ENCODE peak calls at places on chromosomes 3 and 15, in four cellular contexts. R is stimulated activated CD4-positive, alpha-beta T cell treated with anti-CD3 and anti-CD28 coated beads, Interleukin-2, amount 100 ng/mL, for 48 hours; V is psoas muscle; U is mesendoderm. N is an unnamed sample.

GRCh38 chr3:78878011-78878410 is 889.8 kb downstream of the ROBO1 start:
- DNase-seq in V (no peak), R (no peak), U (no peak), N (peak)

GRCh38 chr3:128179474-128179819 is 26.2 kb downstream of the EEFSEC start:
- DNase-seq in R (no peak), V (no peak), U (no peak), N (no peak)

GRCh38 chr15:37135225-37135624 is 34.9 kb upstream of the MEIS2 start:
- DNase-seq in R (no peak), V (no peak), U (peak), N (no peak)

GRCh38 chr3:37902674-37903073 is 41.0 kb downstream of the CTDSPL start:
- DNase-seq in V (no peak), R (no peak), U (no peak), N (no peak)

GRCh38 chr3:45807645-45808540 is 11.6 kb upstream of the SLC6A20 start:
- DNase-seq in U (no peak), V (no peak), R (no peak), N (no peak)

GRCh38 chr3:197540961-197541377 is 14.8 kb downstream of the BDH1 start:
- DNase-seq in V (no peak), U (peak), R (no peak), N (no peak)

GRCh38 chr3:10223676-10224639 is 24.3 kb upstream of the TATDN2 start:
- DNase-seq in U (no peak), V (no peak), R (no peak), N (no peak)

GRCh38 chr3:39108309-39108708 is 829 bp downstream of the TTC21A start:
- DNase-seq in U (no peak), V (no peak), R (no peak), N (no peak)

GRCh38 chr15:64642875-64643274 is 132.5 kb downstream of the RBPMS2 start:
- DNase-seq in R (no peak), U (no peak), V (no peak), N (no peak)

GRCh38 chr3:9932843-9933560 is 632 bp upstream of the CRELD1 start:
- DNase-seq in U (peak), R (peak), V (peak), N (peak)

GRCh38 chr3:192879346-192880031 is 38.2 kb downstream of the MB21D2 start:
- DNase-seq in V (no peak), U (peak), R (no peak), N (peak)

GRCh38 chr3:65761431-65761830 is 277.3 kb downstream of the MAGI1 start:
- DNase-seq in U (no peak), V (no peak), R (no peak), N (no peak)

GRCh38 chr15:76330281-76330680 is 6.3 kb upstream of the ISL2 start:
- DNase-seq in R (no peak), U (peak), V (peak), N (peak)

GRCh38 chr15:67142142-67143092 is 77.0 kb downstream of the SMAD3 start:
- DNase-seq in R (no peak), U (no peak), V (peak), N (peak)